ENCODE peak calls at places on chromosome 19, in ten cellular contexts. B is pons; L is head of caudate nucleus; Y is NCI-H460; O is SK-MEL-5; G is activated naive CD4-positive, alpha-beta T cell; K is HEK293T; I is NCI-H2107; C is substantia nigra; R is stimulated activated CD4-positive, alpha-beta T cell treated with anti-CD3 and anti-CD28 coated beads, Interleukin-4, amount 100 ng/mL, for 48 hours. N is an unnamed sample.

GRCh38 chr19:45809643-45810159 is 5.4 kb downstream of the RSPH6A start:
- DNase-seq in B (no peak), L (no peak), Y (no peak), O (no peak), G (no peak), K (no peak), I (peak; percentile 59), C (no peak), R (no peak), N (peak; percentile 68)

GRCh38 chr19:6825076-6825774 is 52.7 kb downstream of the VAV1 start:
- DNase-seq in B (no peak), L (no peak), Y (no peak), O (no peak), G (no peak), K (no peak), I (no peak), C (no peak), R (no peak), N (no peak)

GRCh38 chr19:8526345-8527062 is 12.5 kb upstream of the ZNF414 start:
- DNase-seq in B (peak; percentile 84), L (peak; percentile 76), Y (peak; percentile 86), O (peak; percentile 90), G (no peak), K (peak; percentile 89), I (no peak), C (peak; percentile 85), R (no peak), N (no peak)

GRCh38 chr19:1223018-1223855 is 14.6 kb downstream of the CBARP start:
- DNase-seq in B (no peak), L (no peak), Y (no peak), O (peak; percentile 49), G (no peak), K (peak; percentile 65), I (no peak), C (no peak), R (no peak), N (peak; percentile 70)

GRCh38 chr19:1470864-1471513 is 8.0 kb downstream of the C19orf25 start:
- DNase-seq in B (no peak), L (no peak), Y (no peak), O (no peak), G (no peak), K (peak; percentile 55), I (no peak), C (peak; percentile 75), R (no peak), N (peak; percentile 43)

GRCh38 chr19:5145521-5146511 is 176.9 kb downstream of the KDM4B start:
- DNase-seq in B (no peak), L (no peak), Y (no peak), O (no peak), G (no peak), K (no peak), I (no peak), C (no peak), R (no peak), N (no peak)

GRCh38 chr19:10988921-10989320 is 28.1 kb downstream of the SMARCA4 start:
- DNase-seq in B (no peak), L (no peak), Y (no peak), O (no peak), G (no peak), K (no peak), I (no peak), C (no peak), R (no peak), N (no peak)

GRCh38 chr19:7852851-7853759 is 21.1 kb downstream of the PRR36 start:
- DNase-seq in B (peak; percentile 61), L (no peak), Y (peak; percentile 35), O (peak; percentile 62), G (peak; percentile 39), K (peak; percentile 90), I (peak; percentile 60), C (peak; percentile 56), R (peak; percentile 60), N (peak; percentile 74)

GRCh38 chr19:31625575-31625974 is 276.3 kb upstream of the TSHZ3 start:
- DNase-seq in B (no peak), L (no peak), Y (no peak), O (no peak), G (no peak), K (no peak), I (no peak), C (no peak), R (no peak), N (no peak)

GRCh38 chr19:19444694-19445155 is 39.2 kb downstream of the GATAD2A start:
- DNase-seq in B (no peak), L (no peak), Y (no peak), O (peak; percentile 1), G (no peak), K (no peak), I (no peak), C (no peak), R (no peak), N (peak; percentile 63)

GRCh38 chr19:21109116-21109515 is 27.1 kb downstream of the ZNF714 start:
- DNase-seq in B (no peak), L (no peak), Y (no peak), O (no peak), G (no peak), K (no peak), I (no peak), C (no peak), R (no peak), N (no peak)

GRCh38 chr19:30722236-30722635 is 350.1 kb downstream of the ZNF536 start:
- DNase-seq in B (no peak), L (no peak), Y (no peak), O (no peak), G (no peak), K (no peak), I (no peak), C (no peak), R (no peak), N (no peak)

GRCh38 chr19:17473041-17473440 is 2.7 kb downstream of the SLC27A1 start:
- DNase-seq in B (no peak), L (no peak), Y (peak; percentile 47), O (peak; percentile 65), G (no peak), K (no peak), I (no peak), C (no peak), R (no peak), N (no peak)

GRCh38 chr19:44905437-44906160 is at the start of gene APOE:
- DNase-seq in B (peak; percentile 70), L (peak; percentile 59), Y (no peak), O (peak; percentile 56), G (no peak), K (no peak), I (no peak), C (peak; percentile 61), R (no peak), N (no peak)

GRCh38 chr19:39341122-39341719 is 1.0 kb upstream of the SAMD4B start:
- DNase-seq in B (no peak), L (peak; percentile 53), Y (no peak), O (no peak), G (no peak), K (peak; percentile 18), I (no peak), C (no peak), R (no peak), N (no peak)

N was measured in NAMALWA.